ENCODE peak calls at places on chromosomes 3 and 15, in eight cellular contexts. One of them, this sample, is unnamed.

GRCh38 chr3:151276038-151277027 is 2.0 kb downstream of the P2RY14 start:
- DNase-seq in psoas muscle: no peak
- DNase-seq in neural progenitor cell: no peak
- DNase-seq in CD8-positive, alpha-beta T cell: peak; percentile 51
- DNase-seq in left ventricle myocardium inferior: no peak
- DNase-seq in lower lobe of right lung: no peak
- DNase-seq in aorta: no peak
- DNase-seq in stomach: no peak
- DNase-seq in this sample: no peak

GRCh38 chr3:126432361-126432760 is 37.7 kb downstream of the CFAP100 start:
- DNase-seq in left ventricle myocardium inferior: no peak
- DNase-seq in psoas muscle: no peak
- DNase-seq in aorta: no peak
- DNase-seq in stomach: no peak
- DNase-seq in CD8-positive, alpha-beta T cell: no peak
- DNase-seq in lower lobe of right lung: no peak
- DNase-seq in neural progenitor cell: no peak
- DNase-seq in this sample: no peak

GRCh38 chr3:66592061-66592875 is 91.4 kb upstream of the LRIG1 start:
- DNase-seq in stomach: no peak
- DNase-seq in CD8-positive, alpha-beta T cell: no peak
- DNase-seq in neural progenitor cell: peak; percentile 74
- DNase-seq in left ventricle myocardium inferior: no peak
- DNase-seq in lower lobe of right lung: no peak
- DNase-seq in aorta: no peak
- DNase-seq in psoas muscle: no peak
- DNase-seq in this sample: no peak

GRCh38 chr3:148605551-148605950 is 92.2 kb upstream of the AGTR1 start:
- DNase-seq in aorta: no peak
- DNase-seq in psoas muscle: no peak
- DNase-seq in lower lobe of right lung: no peak
- DNase-seq in left ventricle myocardium inferior: no peak
- DNase-seq in stomach: no peak
- DNase-seq in CD8-positive, alpha-beta T cell: no peak
- DNase-seq in neural progenitor cell: no peak
- DNase-seq in this sample: no peak

GRCh38 chr3:194375473-194375872 is 5.9 kb upstream of the LRRC15 start:
- DNase-seq in aorta: no peak
- DNase-seq in neural progenitor cell: peak; percentile 66
- DNase-seq in lower lobe of right lung: no peak
- DNase-seq in psoas muscle: peak; percentile 15
- DNase-seq in stomach: no peak
- DNase-seq in CD8-positive, alpha-beta T cell: no peak
- DNase-seq in left ventricle myocardium inferior: no peak
- DNase-seq in this sample: peak; percentile 22

GRCh38 chr3:66260431-66260830 is 39.6 kb downstream of the SLC25A26 start:
- DNase-seq in psoas muscle: no peak
- DNase-seq in aorta: no peak
- DNase-seq in CD8-positive, alpha-beta T cell: no peak
- DNase-seq in neural progenitor cell: no peak
- DNase-seq in lower lobe of right lung: no peak
- DNase-seq in stomach: no peak
- DNase-seq in left ventricle myocardium inferior: no peak
- DNase-seq in this sample: no peak

GRCh38 chr3:182651461-182651860 is 141.8 kb upstream of the ATP11B start:
- DNase-seq in neural progenitor cell: no peak
- DNase-seq in stomach: no peak
- DNase-seq in CD8-positive, alpha-beta T cell: no peak
- DNase-seq in left ventricle myocardium inferior: no peak
- DNase-seq in aorta: no peak
- DNase-seq in lower lobe of right lung: no peak
- DNase-seq in psoas muscle: no peak
- DNase-seq in this sample: no peak

GRCh38 chr3:177147790-177148189 is 49.5 kb downstream of the TBL1XR1 start:
- DNase-seq in psoas muscle: no peak
- DNase-seq in left ventricle myocardium inferior: no peak
- DNase-seq in aorta: no peak
- DNase-seq in stomach: no peak
- DNase-seq in neural progenitor cell: no peak
- DNase-seq in CD8-positive, alpha-beta T cell: no peak
- DNase-seq in lower lobe of right lung: no peak
- DNase-seq in this sample: no peak

GRCh38 chr3:52202384-52203077 is 4.6 kb downstream of the ALAS1 start:
- DNase-seq in CD8-positive, alpha-beta T cell: no peak
- DNase-seq in left ventricle myocardium inferior: no peak
- DNase-seq in lower lobe of right lung: no peak
- DNase-seq in aorta: no peak
- DNase-seq in stomach: no peak
- DNase-seq in neural progenitor cell: no peak
- DNase-seq in psoas muscle: no peak
- DNase-seq in this sample: no peak

GRCh38 chr15:74311734-74312444 is 55.6 kb downstream of the CYP11A1 start:
- DNase-seq in CD8-positive, alpha-beta T cell: no peak
- DNase-seq in left ventricle myocardium inferior: no peak
- DNase-seq in aorta: no peak
- DNase-seq in psoas muscle: no peak
- DNase-seq in stomach: no peak
- DNase-seq in neural progenitor cell: peak; percentile 73
- DNase-seq in lower lobe of right lung: no peak
- DNase-seq in this sample: no peak

GRCh38 chr15:31271224-31271635 is 55.4 kb upstream of the KLF13 start:
- DNase-seq in CD8-positive, alpha-beta T cell: no peak
- DNase-seq in lower lobe of right lung: no peak
- DNase-seq in psoas muscle: peak; percentile 28
- DNase-seq in aorta: no peak
- DNase-seq in stomach: peak; percentile 14
- DNase-seq in neural progenitor cell: peak; percentile 0
- DNase-seq in left ventricle myocardium inferior: no peak
- DNase-seq in this sample: no peak

GRCh38 chr15:89356634-89357298 is 22.1 kb upstream of the POLG start:
- DNase-seq in psoas muscle: no peak
- DNase-seq in CD8-positive, alpha-beta T cell: no peak
- DNase-seq in left ventricle myocardium inferior: no peak
- DNase-seq in neural progenitor cell: peak; percentile 57
- DNase-seq in stomach: no peak
- DNase-seq in lower lobe of right lung: no peak
- DNase-seq in aorta: no peak
- DNase-seq in this sample: peak; percentile 30

GRCh38 chr15:31377030-31377429 is 50.4 kb downstream of the KLF13 start:
- DNase-seq in neural progenitor cell: no peak
- DNase-seq in psoas muscle: no peak
- DNase-seq in left ventricle myocardium inferior: peak; percentile 13
- DNase-seq in lower lobe of right lung: peak; percentile 79
- DNase-seq in aorta: no peak
- DNase-seq in stomach: no peak
- DNase-seq in CD8-positive, alpha-beta T cell: no peak
- DNase-seq in this sample: peak; percentile 73

GRCh38 chr15:83794209-83794608 is 140.3 kb downstream of the ADAMTSL3 start:
- DNase-seq in psoas muscle: no peak
- DNase-seq in left ventricle myocardium inferior: no peak
- DNase-seq in aorta: no peak
- DNase-seq in CD8-positive, alpha-beta T cell: no peak
- DNase-seq in neural progenitor cell: no peak
- DNase-seq in lower lobe of right lung: no peak
- DNase-seq in stomach: no peak
- DNase-seq in this sample: no peak

GRCh38 chr15:36432162-36432561 is 147.3 kb upstream of the CDIN1 start:
- DNase-seq in psoas muscle: no peak
- DNase-seq in CD8-positive, alpha-beta T cell: no peak
- DNase-seq in neural progenitor cell: no peak
- DNase-seq in lower lobe of right lung: no peak
- DNase-seq in aorta: no peak
- DNase-seq in left ventricle myocardium inferior: no peak
- DNase-seq in stomach: no peak
- DNase-seq in this sample: no peak

DNA sequence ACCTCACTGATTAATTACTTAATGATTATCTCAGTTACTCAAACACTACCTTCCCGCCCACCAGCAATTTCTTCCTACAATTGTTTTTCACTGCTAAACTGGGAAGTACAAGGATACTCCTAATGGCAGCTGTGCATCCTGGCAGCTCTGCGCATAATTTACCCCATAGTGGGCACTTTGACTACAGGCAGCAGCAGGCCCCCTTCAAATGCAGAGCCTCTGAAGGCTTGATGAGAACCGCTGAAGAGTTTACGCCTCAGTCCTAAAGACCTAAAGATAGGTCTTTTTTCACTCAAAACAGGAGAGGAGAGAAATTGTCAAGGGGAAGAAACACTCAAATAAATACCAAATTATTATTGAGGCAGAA is 10.7 kb downstream of the CCDC32 start:
- DNase-seq in stomach: no peak
- DNase-seq in neural progenitor cell: peak; percentile 47
- DNase-seq in CD8-positive, alpha-beta T cell: no peak
- DNase-seq in lower lobe of right lung: no peak
- DNase-seq in aorta: no peak
- DNase-seq in left ventricle myocardium inferior: no peak
- DNase-seq in psoas muscle: no peak
- DNase-seq in this sample: no peak
- H3K27ac ChIP-seq in stomach: no peak overlapping the region
- H3K27ac ChIP-seq in neural progenitor cell: no peak overlapping the region
- H3K27ac ChIP-seq in CD8-positive, alpha-beta T cell: no peak overlapping the region
- H3K27ac ChIP-seq in lower lobe of right lung: no peak overlapping the region
- H3K27ac ChIP-seq in aorta: no peak overlapping the region
- H3K27ac ChIP-seq in left ventricle myocardium inferior: peak overlapping the region; percentile 65
- H3K27ac ChIP-seq in psoas muscle: peak overlapping the region; percentile 82
- H3K27ac ChIP-seq in this sample: no peak overlapping the region

DNA sequence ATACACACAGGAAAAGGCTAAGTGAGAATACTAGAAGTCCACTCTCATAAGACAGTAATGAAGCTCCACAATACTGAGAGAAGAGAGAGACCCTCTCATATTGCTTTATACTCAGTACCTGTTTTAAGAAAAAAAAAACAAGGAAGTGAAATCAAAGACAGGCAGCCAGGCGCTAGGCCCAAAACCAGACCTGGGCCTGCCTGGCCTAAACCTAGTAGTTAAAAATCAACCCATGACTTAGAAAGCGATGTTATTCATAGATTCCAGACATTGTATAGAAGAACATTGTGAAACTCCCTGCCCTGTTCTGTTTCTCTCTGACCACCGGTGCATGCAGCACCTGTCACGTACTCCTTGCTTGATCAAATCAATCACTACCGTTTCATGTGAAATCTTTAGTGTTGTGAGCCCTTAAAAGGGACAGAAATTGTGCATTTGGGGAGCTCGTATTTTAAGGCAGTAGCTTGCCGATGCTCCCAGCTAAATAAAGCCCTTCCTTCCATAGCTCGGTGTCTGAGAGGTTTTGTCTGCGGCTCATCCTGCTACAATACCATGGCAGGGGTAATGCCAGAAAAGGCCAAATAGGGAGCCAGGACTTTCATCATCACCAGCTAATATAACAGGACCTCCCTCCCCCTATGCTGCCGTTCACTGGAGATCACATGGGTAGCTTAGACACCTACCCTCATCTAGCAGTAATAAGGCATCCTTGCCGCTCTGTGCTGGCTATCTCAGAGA is 1294.1 kb downstream of the NSUN3 start:
- DNase-seq in CD8-positive, alpha-beta T cell: no peak
- DNase-seq in lower lobe of right lung: no peak
- DNase-seq in neural progenitor cell: no peak
- DNase-seq in left ventricle myocardium inferior: no peak
- DNase-seq in aorta: no peak
- DNase-seq in psoas muscle: no peak
- DNase-seq in stomach: no peak
- DNase-seq in this sample: peak; percentile 48
- H3K4me1 ChIP-seq in CD8-positive, alpha-beta T cell: no peaks in the 10 kb centered on the region
- H3K4me1 ChIP-seq in lower lobe of right lung: no peaks in the 10 kb centered on the region
- H3K4me1 ChIP-seq in neural progenitor cell: no peaks in the 10 kb centered on the region
- H3K4me1 ChIP-seq in left ventricle myocardium inferior: no peaks in the 10 kb centered on the region
- H3K4me1 ChIP-seq in aorta: no peaks in the 10 kb centered on the region
- H3K4me1 ChIP-seq in psoas muscle: no peaks in the 10 kb centered on the region
- H3K4me1 ChIP-seq in stomach: no peaks in the 10 kb centered on the region
- H3K4me1 ChIP-seq in this sample: peaks cover 6% of the 10 kb centered on the region

GRCh38 chr3:4739289-4740236 is 239.7 kb upstream of the BHLHE40 start:
- DNase-seq in psoas muscle: no peak
- DNase-seq in stomach: no peak
- DNase-seq in lower lobe of right lung: no peak
- DNase-seq in left ventricle myocardium inferior: no peak
- DNase-seq in CD8-positive, alpha-beta T cell: no peak
- DNase-seq in neural progenitor cell: no peak
- DNase-seq in aorta: no peak
- DNase-seq in this sample: no peak

GRCh38 chr3:4735243-4735642 is 242.1 kb downstream of the ITPR1 start:
- DNase-seq in left ventricle myocardium inferior: no peak
- DNase-seq in CD8-positive, alpha-beta T cell: no peak
- DNase-seq in stomach: no peak
- DNase-seq in psoas muscle: no peak
- DNase-seq in aorta: no peak
- DNase-seq in neural progenitor cell: no peak
- DNase-seq in lower lobe of right lung: no peak
- DNase-seq in this sample: no peak

GRCh38 chr3:4734454-4734853 is 241.3 kb downstream of the ITPR1 start:
- DNase-seq in left ventricle myocardium inferior: no peak
- DNase-seq in stomach: no peak
- DNase-seq in lower lobe of right lung: no peak
- DNase-seq in aorta: no peak
- DNase-seq in neural progenitor cell: no peak
- DNase-seq in psoas muscle: no peak
- DNase-seq in CD8-positive, alpha-beta T cell: no peak
- DNase-seq in this sample: no peak

GRCh38 chr3:4738737-4739274 is 240.4 kb upstream of the BHLHE40 start:
- DNase-seq in CD8-positive, alpha-beta T cell: no peak
- DNase-seq in left ventricle myocardium inferior: no peak
- DNase-seq in neural progenitor cell: no peak
- DNase-seq in psoas muscle: no peak
- DNase-seq in aorta: no peak
- DNase-seq in lower lobe of right lung: no peak
- DNase-seq in stomach: no peak
- DNase-seq in this sample: no peak

DNA sequence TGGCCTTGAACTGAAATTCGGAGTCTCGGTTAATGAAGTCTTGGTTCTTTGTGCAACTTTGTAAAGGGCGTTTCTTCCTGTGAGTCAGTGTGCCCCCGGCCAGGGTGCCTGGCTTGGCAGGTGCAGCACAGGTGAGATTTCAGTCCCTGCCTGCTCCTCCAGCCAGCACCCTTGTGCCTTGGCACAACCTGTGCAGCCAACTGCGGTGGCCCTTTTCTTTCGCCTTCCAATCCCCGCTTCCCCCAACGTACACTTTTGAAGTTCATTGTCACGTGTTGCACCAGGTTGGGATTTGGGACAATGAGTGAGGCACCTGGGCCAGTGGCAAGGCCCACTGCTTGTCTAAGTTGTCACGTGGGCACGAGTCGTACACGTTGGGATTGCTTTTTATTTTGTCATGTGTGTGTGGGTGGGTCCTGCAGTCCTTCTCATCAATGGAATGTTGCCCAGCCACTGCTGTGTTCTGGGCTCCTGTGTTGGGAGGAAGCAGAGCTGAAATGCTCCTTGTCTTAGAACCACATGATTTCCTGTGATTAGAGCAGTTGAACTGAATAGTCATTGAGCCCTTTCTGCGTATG is 242.9 kb upstream of the BHLHE40 start:
- DNase-seq in psoas muscle: no peak
- DNase-seq in stomach: peak; percentile 78
- DNase-seq in CD8-positive, alpha-beta T cell: no peak
- DNase-seq in left ventricle myocardium inferior: no peak
- DNase-seq in neural progenitor cell: no peak
- DNase-seq in lower lobe of right lung: peak; percentile 82
- DNase-seq in aorta: no peak
- DNase-seq in this sample: peak; percentile 92
- H3K27ac ChIP-seq in psoas muscle: no peak overlapping the region
- H3K27ac ChIP-seq in stomach: peak overlapping the region; percentile 76
- H3K27ac ChIP-seq in CD8-positive, alpha-beta T cell: no peak overlapping the region
- H3K27ac ChIP-seq in left ventricle myocardium inferior: peak overlapping the region; percentile 55
- H3K27ac ChIP-seq in neural progenitor cell: no peak overlapping the region
- H3K27ac ChIP-seq in lower lobe of right lung: peak overlapping the region; percentile 58
- H3K27ac ChIP-seq in aorta: no peak overlapping the region
- H3K27ac ChIP-seq in this sample: no peak overlapping the region

GRCh38 chr15:69554321-69554961 is 101.8 kb downstream of the RPLP1 start:
- DNase-seq in left ventricle myocardium inferior: no peak
- DNase-seq in aorta: no peak
- DNase-seq in psoas muscle: no peak
- DNase-seq in CD8-positive, alpha-beta T cell: no peak
- DNase-seq in lower lobe of right lung: no peak
- DNase-seq in stomach: peak; percentile 40
- DNase-seq in neural progenitor cell: no peak
- DNase-seq in this sample: no peak
- H3K4me1 ChIP-seq in left ventricle myocardium inferior: peaks cover 2% of the 10 kb centered on the region
- H3K4me1 ChIP-seq in aorta: no peaks in the 10 kb centered on the region
- H3K4me1 ChIP-seq in psoas muscle: peaks cover under 1% of the 10 kb centered on the region
- H3K4me1 ChIP-seq in CD8-positive, alpha-beta T cell: no peaks in the 10 kb centered on the region
- H3K4me1 ChIP-seq in lower lobe of right lung: peaks cover 4% of the 10 kb centered on the region
- H3K4me1 ChIP-seq in stomach: peaks cover 45% of the 10 kb centered on the region
- H3K4me1 ChIP-seq in neural progenitor cell: peaks cover 30% of the 10 kb centered on the region
- H3K4me1 ChIP-seq in this sample: peaks cover 42% of the 10 kb centered on the region